ENCODE peak calls at places on chromosomes 5 and 9, in five cellular contexts. F, U, X, H and K are unnamed samples.

GRCh38 chr9:125750656-125751035 is 3.5 kb downstream of the PBX3 start:
- DNase-seq in F (no peak), U (no peak), X (no peak), H (peak), K (no peak)

GRCh38 chr5:97111004-97111403 is 31.4 kb downstream of the LIX1 start:
- DNase-seq in F (no peak), U (no peak), X (no peak), H (no peak), K (no peak)

GRCh38 chr5:94442971-94443370 is 175.4 kb downstream of the KIAA0825 start:
- DNase-seq in F (no peak), U (no peak), X (no peak), H (no peak), K (no peak)

GRCh38 chr5:2876183-2876582 is 124.7 kb upstream of the IRX2 start:
- DNase-seq in F (no peak), U (no peak), X (peak), H (no peak), K (no peak)

GRCh38 chr9:6068983-6069382 is 53.6 kb upstream of the RANBP6 start:
- DNase-seq in F (no peak), U (no peak), X (no peak), H (no peak), K (no peak)

GRCh38 chr9:61671276-61671973 is 481.6 kb downstream of the SPATA31A7 start:
- DNase-seq in F (no peak), U (no peak), X (peak), H (no peak), K (no peak)

GRCh38 chr9:133109931-133110650 is 10.9 kb downstream of the RALGDS start:
- DNase-seq in F (no peak), U (no peak), X (peak), H (no peak), K (no peak)

GRCh38 chr9:91583161-91583875 is 159.7 kb upstream of the NFIL3 start:
- DNase-seq in F (no peak), U (no peak), X (no peak), H (no peak), K (no peak)

GRCh38 chr5:91178461-91178860 is 204.7 kb downstream of the ARRDC3 start:
- DNase-seq in F (no peak), U (no peak), X (no peak), H (peak), K (no peak)

GRCh38 chr9:135087489-135087791 is at the start of gene OLFM1:
- DNase-seq in F (no peak), U (no peak), X (peak), H (peak), K (no peak)

GRCh38 chr5:57825026-57825683 is 342.5 kb upstream of the ACTBL2 start:
- DNase-seq in F (peak), U (no peak), X (no peak), H (no peak), K (no peak)

GRCh38 chr9:841371-842209 is at the start of gene DMRT1:
- DNase-seq in F (no peak), U (no peak), X (no peak), H (no peak), K (no peak)

GRCh38 chr5:169083394-169084018 is 217.4 kb downstream of the SLIT3 start:
- DNase-seq in F (no peak), U (no peak), X (no peak), H (no peak), K (no peak)

GRCh38 chr9:16726718-16727451 is 143.6 kb downstream of the BNC2 start:
- DNase-seq in F (peak), U (no peak), X (peak), H (peak), K (peak)

GRCh38 chr5:168947212-168947868 is 353.6 kb downstream of the SLIT3 start:
- DNase-seq in F (no peak), U (no peak), X (no peak), H (peak), K (no peak)

GRCh38 chr5:132381614-132382013 is 12.1 kb downstream of the SLC22A5 start:
- DNase-seq in F (no peak), U (no peak), X (no peak), H (no peak), K (no peak)

GRCh38 chr5:74579215-74579614 is 61.3 kb downstream of the ENC1 start:
- DNase-seq in F (no peak), U (peak), X (no peak), H (peak), K (no peak)

GRCh38 chr5:68304421-68305052 is 89.0 kb downstream of the PIK3R1 start:
- DNase-seq in F (no peak), U (no peak), X (no peak), H (peak), K (no peak)

GRCh38 chr5:9533096-9533495 is 12.8 kb downstream of the SEMA5A start:
- DNase-seq in F (no peak), U (no peak), X (no peak), H (peak), K (no peak)

GRCh38 chr5:9361835-9362234 is 184.0 kb downstream of the SEMA5A start:
- DNase-seq in F (no peak), U (peak), X (no peak), H (peak), K (no peak)

GRCh38 chr5:111596705-111597104 is 84.4 kb upstream of the STARD4 start:
- DNase-seq in F (no peak), U (no peak), X (no peak), H (no peak), K (no peak)

GRCh38 chr5:157113007-157113406 is 4.2 kb upstream of the HAVCR2 start:
- DNase-seq in F (no peak), U (no peak), X (no peak), H (peak), K (no peak)

GRCh38 chr5:68648944-68649874 is 433.7 kb downstream of the PIK3R1 start:
- DNase-seq in F (no peak), U (no peak), X (no peak), H (no peak), K (no peak)

GRCh38 chr9:134570151-134570621 is 71.4 kb upstream of the COL5A1 start:
- DNase-seq in F (no peak), U (no peak), X (peak), H (no peak), K (no peak)

GRCh38 chr5:17118631-17119030 is 98.8 kb upstream of the BASP1 start:
- DNase-seq in F (peak), U (no peak), X (no peak), H (peak), K (no peak)

GRCh38 chr5:150209020-150209635 is 19.3 kb downstream of the SLC6A7 start:
- DNase-seq in F (no peak), U (peak), X (no peak), H (peak), K (no peak)

GRCh38 chr5:2190549-2190948 is 307.8 kb upstream of the IRX4 start:
- DNase-seq in F (no peak), U (no peak), X (no peak), H (no peak), K (no peak)

GRCh38 chr9:91795500-91796241 is 154.4 kb downstream of the ROR2 start:
- DNase-seq in F (no peak), U (no peak), X (peak), H (peak), K (no peak)

GRCh38 chr5:162593881-162594280 is 526.3 kb downstream of the GABRG2 start:
- DNase-seq in F (no peak), U (no peak), X (no peak), H (no peak), K (no peak)

GRCh38 chr5:169350759-169351240 is 49.9 kb upstream of the SLIT3 start:
- DNase-seq in F (peak), U (no peak), X (no peak), H (peak), K (peak)

GRCh38 chr5:56516936-56517521 is 283.9 kb upstream of the ANKRD55 start:
- DNase-seq in F (no peak), U (no peak), X (no peak), H (peak), K (no peak)

GRCh38 chr5:114391321-114391720 is 29.5 kb downstream of the KCNN2 start:
- DNase-seq in F (no peak), U (no peak), X (no peak), H (peak), K (no peak)

GRCh38 chr5:124996023-124996763 is 249.8 kb upstream of the ZNF608 start:
- DNase-seq in F (no peak), U (no peak), X (no peak), H (no peak), K (no peak)

GRCh38 chr5:126808619-126809018 is 31.7 kb downstream of the LMNB1 start:
- DNase-seq in F (no peak), U (no peak), X (no peak), H (peak), K (no peak)

GRCh38 chr9:74940600-74940999 is 12.1 kb downstream of the C9orf40 start:
- DNase-seq in F (no peak), U (no peak), X (no peak), H (peak), K (no peak)

GRCh38 chr5:153551537-153552079 is 61.1 kb downstream of the GRIA1 start:
- DNase-seq in F (peak), U (no peak), X (no peak), H (peak), K (peak)

GRCh38 chr9:764105-764524 is 77.4 kb upstream of the DMRT1 start:
- DNase-seq in F (peak), U (no peak), X (peak), H (peak), K (peak)